ENCODE peak calls at places on chromosome 20, in four cellular contexts. H, L, M and F are unnamed samples.

GRCh38 chr20:5216663-5217062 is 89.9 kb downstream of the CDS2 start:
- DNase-seq in L (no peak), M (no peak), H (no peak), F (no peak)

GRCh38 chr20:40087496-40087895 is 601.5 kb downstream of the MAFB start:
- DNase-seq in L (no peak), M (no peak), H (no peak), F (no peak)

GRCh38 chr20:54221383-54221782 is 13.5 kb downstream of the PFDN4 start:
- DNase-seq in L (no peak), H (peak; percentile 12), M (no peak), F (peak; percentile 8)

GRCh38 chr20:44678247-44678646 is 26.7 kb upstream of the ADA start:
- DNase-seq in H (no peak), L (peak; percentile 16), M (no peak), F (no peak)

GRCh38 chr20:57473246-57474042 is 51.5 kb downstream of the CTCFL start:
- DNase-seq in H (peak; percentile 93), L (no peak), M (no peak), F (peak; percentile 95)

GRCh38 chr20:8940311-8940710 is 128.6 kb upstream of the PLCB4 start:
- DNase-seq in L (no peak), M (no peak), H (no peak), F (no peak)

GRCh38 chr20:4087923-4088322 is 72.6 kb upstream of the RNF24 start:
- DNase-seq in L (no peak), H (no peak), M (no peak), F (no peak)

GRCh38 chr20:24781061-24781980 is 167.7 kb upstream of the CST7 start:
- DNase-seq in L (no peak), H (peak; percentile 45), M (no peak), F (peak; percentile 37)

GRCh38 chr20:6654490-6655247 is 112.8 kb upstream of the BMP2 start:
- DNase-seq in L (peak; percentile 78), M (no peak), H (no peak), F (no peak)

GRCh38 chr20:46544576-46544975 is 5.9 kb downstream of the OCSTAMP start:
- DNase-seq in L (no peak), H (no peak), M (no peak), F (no peak)

GRCh38 chr20:5020760-5021159 is 19.4 kb upstream of the SLC23A2 start:
- DNase-seq in M (no peak), L (no peak), H (no peak), F (no peak)

GRCh38 chr20:62732356-62732755 is 23.7 kb downstream of the NTSR1 start:
- DNase-seq in M (no peak), L (no peak), H (no peak), F (no peak)

GRCh38 chr20:61161649-61162210 is 90.3 kb upstream of the CDH4 start:
- DNase-seq in M (no peak), L (no peak), H (no peak), F (no peak)

GRCh38 chr20:11207749-11208502 is 534.1 kb upstream of the JAG1 start:
- DNase-seq in L (no peak), H (no peak), M (no peak), F (no peak)

GRCh38 chr20:52268184-52268583 is 76.6 kb upstream of the ZFP64 start:
- DNase-seq in H (no peak), M (no peak), L (no peak), F (no peak)

GRCh38 chr20:3237958-3238615 is 903 bp downstream of the SLC4A11 start:
- DNase-seq in M (no peak), L (no peak), H (peak; percentile 33), F (no peak)

GRCh38 chr20:53497246-53497645 is 96.4 kb downstream of the ZNF217 start:
- DNase-seq in H (no peak), L (no peak), M (no peak), F (no peak)

GRCh38 chr20:64116541-64117423 is 9.4 kb upstream of the NPBWR2 start:
- DNase-seq in H (no peak), M (no peak), L (no peak), F (no peak)

GRCh38 chr20:38628580-38629470 is 27.2 kb downstream of the ARHGAP40 start:
- DNase-seq in M (no peak), H (no peak), L (no peak), F (no peak)

GRCh38 chr20:17530716-17531536 is at the start of gene BFSP1:
- DNase-seq in L (peak; percentile 22), M (peak; percentile 44), H (peak; percentile 13), F (peak; percentile 36)

GRCh38 chr20:32227744-32228688 is 20.3 kb downstream of the POFUT1 start:
- DNase-seq in M (no peak), L (peak; percentile 72), H (no peak), F (no peak)

GRCh38 chr20:1509237-1509636 is 18.0 kb upstream of the SIRPB2 start:
- DNase-seq in M (no peak), L (no peak), H (peak; percentile 22), F (peak; percentile 62)

GRCh38 chr20:3739054-3739925 is 6.8 kb downstream of the HSPA12B start:
- DNase-seq in L (no peak), H (no peak), M (no peak), F (no peak)

GRCh38 chr20:49612127-49612738 is 44.3 kb upstream of the PTGIS start:
- DNase-seq in H (no peak), M (no peak), L (no peak), F (no peak)

GRCh38 chr20:46951840-46952497 is 57.3 kb downstream of the EYA2 start:
- DNase-seq in M (no peak), H (no peak), L (no peak), F (no peak)

GRCh38 chr20:17863577-17864292 is 104.9 kb downstream of the SNX5 start:
- DNase-seq in M (no peak), L (no peak), H (no peak), F (no peak)

GRCh38 chr20:22333885-22334545 is 250.4 kb downstream of the FOXA2 start:
- DNase-seq in L (peak; percentile 42), H (peak; percentile 66), M (peak; percentile 4), F (peak; percentile 65)

GRCh38 chr20:32753731-32754130 is 8.5 kb upstream of the DNMT3B start:
- DNase-seq in L (no peak), H (no peak), M (no peak), F (no peak)

GRCh38 chr20:52847739-52848359 is 124.3 kb upstream of the TSHZ2 start:
- DNase-seq in M (no peak), H (no peak), L (peak; percentile 39), F (no peak)

GRCh38 chr20:25020345-25020744 is 27.8 kb upstream of the APMAP start:
- DNase-seq in M (no peak), L (no peak), H (no peak), F (no peak)

GRCh38 chr20:50037123-50037522 is 54.3 kb downstream of the SNAI1 start:
- DNase-seq in M (no peak), L (no peak), H (no peak), F (no peak)

GRCh38 chr20:46108435-46108841 is 9.7 kb upstream of the CD40 start:
- DNase-seq in H (peak; percentile 44), M (no peak), L (no peak), F (no peak)

GRCh38 chr20:32332614-32333013 is 25.5 kb upstream of the ASXL1 start:
- DNase-seq in L (no peak), H (no peak), M (no peak), F (no peak)

GRCh38 chr20:62740286-62741141 is 31.9 kb downstream of the NTSR1 start:
- DNase-seq in H (no peak), M (peak; percentile 80), L (no peak), F (peak; percentile 96)

GRCh38 chr20:51661609-51662178 is 106.5 kb downstream of the ATP9A start:
- DNase-seq in H (no peak), M (no peak), L (no peak), F (no peak)

GRCh38 chr20:21739682-21740081 is 34.2 kb downstream of the PAX1 start:
- DNase-seq in H (no peak), L (no peak), M (no peak), F (no peak)

GRCh38 chr20:48143435-48144081 is 358.3 kb upstream of the SULF2 start:
- DNase-seq in H (no peak), M (no peak), L (no peak), F (no peak)